ENCODE peak calls at places on chromosomes 13 and 19, in six cellular contexts. N is endodermal cell, X is tibial artery, L is heart left ventricle, O is IMR-90, U is A673. F is an unnamed sample.

GRCh38 chr19:54586397-54586796 is 7.0 kb upstream of the LILRA1 start:
- DNase-seq in N (no peak), X (no peak), L (no peak), O (no peak), U (no peak), F (no peak)

GRCh38 chr19:21908066-21908465 is 72.1 kb upstream of the ZNF43 start:
- DNase-seq in N (no peak), X (no peak), L (no peak), O (no peak), U (no peak), F (no peak)

GRCh38 chr13:78606471-78607408 is 3.4 kb upstream of the POU4F1 start:
- DNase-seq in N (peak; percentile 63), X (no peak), L (no peak), O (no peak), U (no peak), F (no peak)

GRCh38 chr19:3670796-3671679 is 29.2 kb downstream of the PIP5K1C start:
- DNase-seq in N (peak; percentile 47), X (peak; percentile 89), L (peak; percentile 90), O (peak; percentile 56), U (no peak), F (no peak)

GRCh38 chr19:49638360-49638759 is 1.6 kb downstream of the RRAS start:
- DNase-seq in N (peak; percentile 72), X (no peak), L (no peak), O (no peak), U (no peak), F (no peak)

GRCh38 chr13:75049936-75050335 is 432.0 kb downstream of the TBC1D4 start:
- DNase-seq in N (no peak), X (no peak), L (no peak), O (no peak), U (no peak), F (no peak)

GRCh38 chr19:5937550-5937949 is 23.5 kb downstream of the CAPS start:
- DNase-seq in N (no peak), X (no peak), L (no peak), O (no peak), U (no peak), F (no peak)

GRCh38 chr19:38721977-38722773 is 22.1 kb downstream of the CAPN12 start:
- DNase-seq in N (no peak), X (no peak), L (peak; percentile 81), O (no peak), U (no peak), F (no peak)

GRCh38 chr19:47762615-47763308 is 15.7 kb upstream of the SELENOW start:
- DNase-seq in N (peak; percentile 51), X (no peak), L (peak; percentile 75), O (no peak), U (no peak), F (no peak)

GRCh38 chr13:49627831-49628652 is at the start of gene ARL11:
- DNase-seq in N (peak; percentile 93), X (peak; percentile 72), L (peak; percentile 62), O (no peak), U (no peak), F (peak; percentile 8)

GRCh38 chr19:9597027-9597426 is 12.7 kb upstream of the ZNF121 start:
- DNase-seq in N (no peak), X (no peak), L (no peak), O (peak; percentile 92), U (no peak), F (peak; percentile 91)

GRCh38 chr13:21150013-21150412 is 26.3 kb downstream of the SKA3 start:
- DNase-seq in N (no peak), X (no peak), L (no peak), O (no peak), U (no peak), F (no peak)

GRCh38 chr19:28519218-28519779 is 693.7 kb downstream of the UQCRFS1 start:
- DNase-seq in N (no peak), X (no peak), L (no peak), O (no peak), U (no peak), F (no peak)

GRCh38 chr19:46295401-46296308 is 1.2 kb upstream of the HIF3A start:
- DNase-seq in N (no peak), X (no peak), L (no peak), O (no peak), U (no peak), F (no peak)

GRCh38 chr13:44313674-44314073 is 60.0 kb upstream of the SERP2 start:
- DNase-seq in N (no peak), X (no peak), L (no peak), O (peak; percentile 91), U (peak; percentile 21), F (peak; percentile 81)

GRCh38 chr13:106570354-106570822 is 2.5 kb upstream of the ARGLU1 start:
- DNase-seq in N (peak; percentile 95), X (peak; percentile 83), L (peak; percentile 91), O (peak; percentile 61), U (peak; percentile 82), F (peak; percentile 68)

GRCh38 chr13:83340170-83340569 is 542.1 kb downstream of the SLITRK1 start:
- DNase-seq in N (no peak), X (no peak), L (no peak), O (no peak), U (peak; percentile 12), F (no peak)

GRCh38 chr19:38388310-38389100 is at the start of gene SPRED3:
- DNase-seq in N (no peak), X (no peak), L (no peak), O (peak; percentile 66), U (no peak), F (peak; percentile 76)

GRCh38 chr19:47122359-47123335 is 8.0 kb upstream of the SAE1 start:
- DNase-seq in N (no peak), X (no peak), L (no peak), O (peak; percentile 83), U (no peak), F (peak; percentile 50)

GRCh38 chr19:3162418-3163229 is 15.9 kb upstream of the S1PR4 start:
- DNase-seq in N (no peak), X (no peak), L (no peak), O (no peak), U (peak; percentile 64), F (peak; percentile 79)

GRCh38 chr19:5795382-5795919 is 4.5 kb upstream of the DUS3L start:
- DNase-seq in N (no peak), X (no peak), L (no peak), O (no peak), U (no peak), F (no peak)

GRCh38 chr13:68099616-68100015 is 869.5 kb upstream of the PCDH9 start:
- DNase-seq in N (no peak), X (no peak), L (no peak), O (peak; percentile 17), U (no peak), F (peak; percentile 31)

GRCh38 chr19:55005684-55006488 is 32.2 kb downstream of the GP6 start:
- DNase-seq in N (peak; percentile 88), X (no peak), L (no peak), O (no peak), U (peak; percentile 90), F (peak; percentile 75)

GRCh38 chr13:20721058-20721453 is 17.6 kb downstream of the IL17D start:
- DNase-seq in N (no peak), X (no peak), L (no peak), O (no peak), U (no peak), F (no peak)

GRCh38 chr19:6744381-6745288 is 5.2 kb downstream of the TRIP10 start:
- DNase-seq in N (no peak), X (peak; percentile 86), L (peak; percentile 94), O (peak; percentile 87), U (peak; percentile 86), F (peak; percentile 90)

GRCh38 chr19:49335784-49336481 is 727 bp downstream of the CD37 start:
- DNase-seq in N (peak; percentile 11), X (no peak), L (no peak), O (no peak), U (no peak), F (no peak)

DNA sequence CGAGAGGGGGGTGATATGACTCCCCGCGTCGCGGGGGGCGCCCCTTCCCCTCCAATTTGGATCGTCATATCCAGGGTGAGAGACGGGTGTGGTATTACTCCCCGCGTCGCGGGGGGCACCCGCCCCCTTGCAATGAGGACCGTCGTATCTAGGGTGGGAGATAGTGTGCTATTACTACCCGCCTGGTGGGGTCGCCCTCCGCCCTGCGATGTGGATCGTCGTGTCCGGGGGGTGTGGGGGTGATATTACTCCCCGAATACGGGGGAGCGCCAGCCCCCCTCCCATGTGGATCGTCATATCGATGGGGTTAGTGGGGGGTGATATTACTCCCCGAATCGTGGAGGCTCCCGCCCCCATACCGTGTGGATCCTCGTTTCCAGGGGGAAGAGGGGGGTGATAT is 29.2 kb upstream of the RGCC start:
- DNase-seq in N (peak; percentile 63), X (no peak), L (no peak), O (no peak), U (peak; percentile 23), F (no peak)
- TF ChIP-seq CTCF in N (peak; percentile 75), X (no peak), L (no peak), O (peak; percentile 31), U (peak; percentile 61), F (no peak)

DNA sequence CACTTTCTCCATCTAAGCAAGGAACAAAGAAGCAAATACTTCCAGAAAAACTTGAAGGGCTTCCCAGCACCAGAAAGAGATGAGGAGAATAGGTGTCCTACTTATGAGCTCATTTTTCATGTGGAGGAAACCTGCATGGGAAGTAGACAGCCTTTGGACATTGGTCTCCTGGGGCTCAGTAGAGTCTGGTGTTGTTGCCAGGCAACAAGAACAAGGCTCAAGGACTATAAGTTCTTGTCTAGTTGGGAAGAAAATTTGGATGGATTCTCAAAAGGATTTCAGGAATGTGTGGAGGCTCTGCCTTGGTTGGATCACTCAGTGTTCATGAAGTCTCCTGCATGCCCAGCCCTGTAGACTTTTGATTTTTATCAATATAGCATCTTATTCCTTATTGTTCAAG is 84.5 kb downstream of the MBNL2 start:
- DNase-seq in N (no peak), X (no peak), L (no peak), O (no peak), U (no peak), F (no peak)
- H3K27ac ChIP-seq in N (no peak overlapping the region), X (no peak overlapping the region), L (no peak overlapping the region), O (peak overlapping the region; percentile 37), U (no peak overlapping the region), F (no peak overlapping the region)

DNA sequence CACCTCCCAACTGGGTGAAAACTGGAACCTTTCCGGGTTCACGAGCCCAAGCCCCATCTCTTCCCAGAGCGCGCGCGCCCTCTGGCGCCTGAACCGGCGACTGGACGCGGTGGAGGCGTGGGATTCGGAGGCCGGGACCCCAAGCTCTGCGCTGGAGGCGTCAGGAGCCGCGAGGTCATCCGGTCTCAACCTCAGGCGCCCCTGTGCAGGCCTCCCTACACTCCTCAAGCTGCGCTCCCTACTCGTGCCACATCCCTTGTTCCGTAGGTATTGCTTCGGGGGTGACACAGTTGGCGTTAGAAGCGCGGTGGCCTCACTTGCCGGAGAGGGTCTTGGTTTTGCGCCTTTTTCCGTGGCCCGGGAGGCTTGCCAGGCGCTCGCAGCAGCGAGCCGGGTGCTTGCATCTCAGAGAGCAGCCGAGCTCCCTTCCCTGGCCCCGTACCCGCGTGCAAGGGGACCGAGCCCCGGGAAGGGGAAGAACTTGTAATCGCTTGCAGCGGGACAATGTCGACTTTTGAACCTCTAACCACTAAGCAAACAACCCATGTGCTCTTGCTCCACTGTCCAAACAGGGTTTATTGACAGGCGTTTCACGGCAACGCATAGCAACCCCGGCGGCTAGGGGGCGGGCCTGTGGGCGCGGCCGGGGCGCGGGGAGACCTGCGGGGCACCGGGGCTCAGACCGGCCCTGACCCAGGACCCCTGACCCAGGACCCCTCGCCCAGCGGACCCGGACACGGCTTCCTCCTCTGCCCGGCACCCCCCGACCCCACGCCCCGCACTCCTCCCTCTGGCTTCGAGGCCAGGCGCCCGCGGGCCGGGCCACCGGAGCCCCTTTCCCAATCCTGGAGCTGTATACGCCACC is 8.5 kb downstream of the CDX2 start:
- DNase-seq in N (peak; percentile 95), X (no peak), L (no peak), O (no peak), U (peak; percentile 37), F (peak; percentile 36)
- TF ChIP-seq CTCF in N (peak; percentile 81), X (no peak), L (no peak), O (peak; percentile 25), U (peak; percentile 71), F (peak; percentile 25)

GRCh38 chr13:100089633-100090032 is 740 bp downstream of the PCCA start:
- DNase-seq in N (no peak), X (no peak), L (no peak), O (peak; percentile 34), U (no peak), F (peak; percentile 20)
- H3K27ac ChIP-seq in N (no peak overlapping the region), X (peak overlapping the region; percentile 79), L (no peak overlapping the region), O (peak overlapping the region; percentile 87), U (peak overlapping the region; percentile 56), F (peak overlapping the region; percentile 72)